ENCODE peak calls at places on chromosomes 1 and 21, in ten cellular contexts. A is cardiac fibroblast, E is bronchial epithelial cell, X is BJ, T is ascending aorta, Z is ovary, M is A549, I is fibroblast of lung, Y is heart right ventricle, N is brain microvascular endothelial cell. U is an unnamed sample.

GRCh38 chr1:52551476-52552235 is 1.2 kb downstream of the TUT4 start:
- DNase-seq in N (peak), A (peak), X (no peak), Z (no peak), Y (no peak), M (no peak), T (no peak), I (peak), E (peak), U (no peak)

GRCh38 chr1:171883844-171884243 is 42.5 kb downstream of the DNM3 start:
- DNase-seq in N (no peak), I (no peak), E (no peak), A (no peak), M (no peak), T (no peak), Z (no peak), Y (no peak), X (no peak), U (peak)

GRCh38 chr1:94329986-94330385 is 88.2 kb upstream of the ABCD3 start:
- DNase-seq in M (no peak), E (peak), X (no peak), A (peak), I (peak), N (peak), Y (no peak), Z (no peak), T (no peak), U (peak)

GRCh38 chr21:26061437-26061836 is 109.1 kb downstream of the APP start:
- DNase-seq in M (no peak), X (no peak), N (no peak), E (no peak), Y (no peak), A (peak), Z (no peak), I (peak), T (no peak), U (no peak)

GRCh38 chr1:205858141-205858961 is 8.4 kb upstream of the PM20D1 start:
- DNase-seq in X (no peak), A (no peak), Z (no peak), Y (no peak), E (no peak), M (no peak), I (no peak), T (no peak), N (no peak), U (no peak)

GRCh38 chr1:6393400-6394187 is at the start of gene ACOT7:
- DNase-seq in Z (peak), Y (peak), X (peak), I (peak), T (peak), N (peak), M (peak), E (peak), A (peak), U (peak)

GRCh38 chr1:93816970-93817738 is 61.9 kb downstream of the DNTTIP2 start:
- DNase-seq in X (no peak), N (peak), M (no peak), Z (no peak), T (peak), E (peak), I (peak), A (peak), Y (no peak), U (peak)

GRCh38 chr1:163290025-163290610 is 31.6 kb upstream of the NUF2 start:
- DNase-seq in X (no peak), M (no peak), Z (no peak), E (peak), T (no peak), Y (no peak), I (no peak), N (no peak), A (peak), U (no peak)

GRCh38 chr1:183044893-183045649 is 21.9 kb downstream of the LAMC1 start:
- DNase-seq in I (no peak), T (no peak), X (no peak), Y (no peak), A (no peak), Z (no peak), M (no peak), N (no peak), E (no peak), U (no peak)

GRCh38 chr21:43971201-43971991 is 40.7 kb upstream of the TRAPPC10 start:
- DNase-seq in Y (no peak), T (no peak), X (no peak), N (no peak), Z (no peak), E (no peak), I (no peak), M (no peak), A (no peak), U (no peak)

GRCh38 chr21:15809818-15810217 is 80.0 kb downstream of the USP25 start:
- DNase-seq in Y (no peak), I (peak), E (peak), Z (no peak), T (no peak), N (peak), A (peak), X (no peak), M (no peak), U (no peak)

GRCh38 chr21:31394309-31394708 is 50.2 kb upstream of the TIAM1 start:
- DNase-seq in Y (no peak), N (no peak), T (no peak), M (no peak), A (no peak), Z (no peak), I (no peak), E (no peak), X (no peak), U (peak)

GRCh38 chr1:11882814-11883538 is 24.2 kb upstream of the NPPB start:
- DNase-seq in E (peak), I (no peak), Z (no peak), T (no peak), N (no peak), X (no peak), M (no peak), A (peak), Y (peak), U (no peak)

GRCh38 chr1:155540000-155540874 is 22.4 kb downstream of the ASH1L start:
- DNase-seq in N (no peak), X (no peak), T (no peak), Z (no peak), I (no peak), E (no peak), M (no peak), Y (no peak), A (no peak), U (no peak)

GRCh38 chr1:240149488-240150094 is 57.9 kb downstream of the FMN2 start:
- DNase-seq in A (peak), T (no peak), M (peak), X (no peak), Y (no peak), E (peak), Z (no peak), N (peak), I (peak), U (peak)

GRCh38 chr1:43688109-43688387 is 19.3 kb upstream of the ST3GAL3 start:
- DNase-seq in N (no peak), T (no peak), E (no peak), A (no peak), X (no peak), I (no peak), Z (no peak), Y (no peak), M (no peak), U (no peak)
- H3K4me3 ChIP-seq in N (no peak), T (no peak), E (no peak), A (no peak), X (no peak), I (no peak), Z (no peak), Y (no peak), M (no peak), U (no peak)

GRCh38 chr1:60487953-60488352 is 414.4 kb upstream of the C1orf87 start:
- DNase-seq in T (no peak), A (no peak), Z (no peak), Y (no peak), I (no peak), M (no peak), X (no peak), E (no peak), N (no peak), U (no peak)
- H3K4me3 ChIP-seq in T (no peak), A (no peak), Z (no peak), Y (no peak), I (no peak), M (no peak), X (no peak), E (no peak), N (no peak), U (no peak)

GRCh38 chr1:36306902-36307456 is 811 bp downstream of the SH3D21 start:
- DNase-seq in N (peak), I (peak), M (peak), X (peak), Z (peak), Y (peak), E (peak), A (peak), T (peak), U (peak)

GRCh38 chr1:36309397-36309796 is 3.2 kb downstream of the SH3D21 start:
- DNase-seq in I (no peak), X (no peak), Y (no peak), A (no peak), T (no peak), N (no peak), E (no peak), M (no peak), Z (no peak), U (no peak)

GRCh38 chr1:36305915-36306209 is 306 bp upstream of the SH3D21 start:
- DNase-seq in E (peak), M (no peak), A (no peak), N (no peak), X (no peak), I (no peak), Z (no peak), Y (no peak), T (no peak), U (no peak)

GRCh38 chr1:36306210-36306901 is at the start of gene SH3D21:
- DNase-seq in X (no peak), Z (peak), N (no peak), Y (peak), A (peak), T (peak), I (no peak), M (no peak), E (peak), U (peak)

DNA sequence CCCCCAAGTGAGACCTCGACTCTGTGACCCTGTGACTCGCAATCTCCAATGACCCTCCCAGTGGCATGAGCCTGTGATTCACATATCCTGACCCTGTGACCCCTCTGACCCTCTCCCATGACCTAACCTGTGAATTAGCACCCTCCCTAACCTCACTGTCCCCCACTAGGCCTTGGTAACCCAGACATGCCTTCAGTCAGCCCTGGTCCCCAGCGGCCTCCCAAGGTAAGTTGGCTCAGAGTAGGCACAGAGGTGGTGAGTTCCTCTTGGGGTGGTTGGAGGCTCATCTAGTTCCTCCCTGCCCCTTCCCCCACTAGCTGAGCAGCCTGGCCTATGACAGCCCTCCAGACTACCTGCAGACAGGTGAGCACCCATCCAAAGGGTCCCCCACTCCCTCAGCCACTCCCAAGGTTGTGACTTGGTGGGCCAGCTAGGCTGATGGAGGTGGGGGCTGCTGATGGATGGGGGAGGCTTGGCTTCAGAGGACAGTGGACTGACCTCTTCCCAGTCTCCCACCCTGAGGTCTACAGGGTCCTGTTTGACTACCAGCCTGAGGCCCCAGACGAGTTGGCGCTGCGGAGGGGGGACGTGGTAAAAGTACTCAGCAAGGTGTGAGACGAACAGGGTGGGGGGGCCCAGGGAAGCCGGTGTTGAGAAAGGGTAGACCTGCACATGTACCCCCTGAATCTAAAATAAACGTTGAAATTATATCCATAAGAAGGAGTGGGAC is 1.6 kb downstream of the SH3D21 start:
- DNase-seq in T (no peak), A (no peak), Y (no peak), N (no peak), I (no peak), E (no peak), X (no peak), M (no peak), Z (no peak), U (no peak)
- H3K4me3 ChIP-seq in T (peak), A (peak), Y (peak), N (peak), I (peak), E (peak), X (peak), M (no peak), Z (peak), U (peak)

GRCh38 chr1:16903458-16903796 is 7.6 kb downstream of the RNU1-2 start:
- DNase-seq in N (no peak), Y (no peak), A (no peak), X (no peak), E (no peak), M (no peak), T (no peak), Z (no peak), I (no peak), U (no peak)
- H3K4me3 ChIP-seq in N (peak), Y (peak), A (no peak), X (peak), E (no peak), M (peak), T (peak), Z (peak), I (peak), U (no peak)